ENCODE peak calls at places on chromosomes 3 and 15, in four cellular contexts. L is endothelial cell; Z is effector CD4-positive, alpha-beta T cell; S is EL. J is an unnamed sample.
A peak's percentile ranks its signal among the peaks of the same experiment; 100 is the strongest.

GRCh38 chr3:132641837-132642538 is 17.6 kb downstream of the ACAD11 start:
- DNase-seq in L (no peak), Z (no peak), S (peak; percentile 60), J (no peak)

GRCh38 chr3:121481116-121481895 is 64.5 kb downstream of the POLQ start:
- DNase-seq in Z (no peak), S (peak; percentile 85), L (no peak), J (no peak)

GRCh38 chr3:50410593-50411139 is 51.3 kb upstream of the TMEM115 start:
- DNase-seq in Z (no peak), S (no peak), L (no peak), J (no peak)

GRCh38 chr15:75712668-75713337 is at the start of gene CSPG4:
- DNase-seq in L (peak; percentile 33), S (peak; percentile 78), Z (no peak), J (no peak)

GRCh38 chr15:69610858-69611257 is 158.2 kb downstream of the RPLP1 start:
- DNase-seq in S (no peak), Z (no peak), L (no peak), J (no peak)

GRCh38 chr3:15276028-15276717 is 56.2 kb downstream of the SH3BP5 start:
- DNase-seq in S (peak; percentile 26), Z (no peak), L (no peak), J (no peak)

GRCh38 chr15:43886558-43886957 is 59.8 kb downstream of the WDR76 start:
- DNase-seq in Z (no peak), S (no peak), L (no peak), J (no peak)

GRCh38 chr15:66740802-66741201 is 38.8 kb downstream of the SMAD6 start:
- DNase-seq in Z (no peak), S (peak; percentile 76), L (no peak), J (no peak)

GRCh38 chr3:81760215-81760614 is 1.2 kb downstream of the GBE1 start:
- DNase-seq in S (peak; percentile 21), L (no peak), Z (no peak), J (no peak)

GRCh38 chr3:96814581-96815567 is at the start of gene EPHA6:
- DNase-seq in S (no peak), L (peak; percentile 35), Z (no peak), J (peak; percentile 28)

GRCh38 chr3:29668728-29669127 is 387.9 kb downstream of the RBMS3 start:
- DNase-seq in S (no peak), L (no peak), Z (no peak), J (no peak)

GRCh38 chr15:49815506-49815905 is 194.7 kb downstream of the DTWD1 start:
- DNase-seq in L (no peak), S (peak; percentile 23), Z (no peak), J (no peak)

GRCh38 chr3:193732391-193732790 is 139.4 kb downstream of the OPA1 start:
- DNase-seq in Z (no peak), L (no peak), S (peak; percentile 69), J (no peak)

GRCh38 chr3:43035801-43036340 is 56.8 kb downstream of the GASK1A start:
- DNase-seq in S (no peak), Z (no peak), L (no peak), J (no peak)

GRCh38 chr3:53709856-53710674 is 136.2 kb downstream of the CHDH start:
- DNase-seq in L (peak; percentile 85), Z (peak; percentile 24), S (peak; percentile 56), J (peak; percentile 73)

GRCh38 chr3:126305427-126305826 is 51.8 kb downstream of the KLF15 start:
- DNase-seq in S (peak; percentile 33), L (no peak), Z (no peak), J (no peak)

GRCh38 chr15:60381148-60381788 is 16.5 kb downstream of the ANXA2 start:
- DNase-seq in L (no peak), Z (no peak), S (peak; percentile 69), J (no peak)

GRCh38 chr15:40338041-40338657 is 2.6 kb downstream of the CCDC9B start:
- DNase-seq in Z (peak; percentile 71), L (peak; percentile 80), S (peak; percentile 78), J (peak; percentile 69)

GRCh38 chr15:71505962-71506361 is 304.4 kb upstream of the NR2E3 start:
- DNase-seq in S (no peak), L (no peak), Z (no peak), J (no peak)

GRCh38 chr3:62109534-62109933 is 263.8 kb downstream of the FEZF2 start:
- DNase-seq in L (no peak), S (peak; percentile 94), Z (no peak), J (no peak)

GRCh38 chr3:184320099-184320445 is 5.7 kb downstream of the EIF4G1 start:
- DNase-seq in L (no peak), S (peak; percentile 98), Z (no peak), J (no peak)

GRCh38 chr3:113794526-113794925 is 44.1 kb upstream of the GRAMD1C start:
- DNase-seq in S (no peak), Z (no peak), L (no peak), J (no peak)

GRCh38 chr3:50340404-50341329 is at the start of gene RASSF1:
- DNase-seq in S (peak; percentile 83), Z (peak; percentile 39), L (no peak), J (no peak)

GRCh38 chr3:125357032-125357658 is 18.0 kb downstream of the ZNF148 start:
- DNase-seq in S (peak; percentile 61), Z (peak; percentile 51), L (peak; percentile 42), J (no peak)

GRCh38 chr3:83011471-83011870 is 1250.0 kb upstream of the GBE1 start:
- DNase-seq in L (no peak), Z (no peak), S (no peak), J (no peak)

J was measured in progenitor cell of endocrine pancreas.